ENCODE peak calls at places on chromosomes 7 and 10, in six cellular contexts. D is HT1080, R is substantia nigra, C is cerebellar cortex, G is HCEC 1CT, O is GM10248. J is an unnamed sample.

GRCh38 chr7:82345886-82346285 is 97.7 kb downstream of the CACNA2D1 start:
- DNase-seq in R (no peak), O (no peak), C (no peak), D (no peak), G (no peak), J (no peak)

GRCh38 chr7:100509213-100509612 is 25.5 kb downstream of the NYAP1 start:
- DNase-seq in G (no peak), D (peak), C (peak), R (no peak), O (no peak), J (no peak)

GRCh38 chr10:10330481-10330880 is 687.2 kb upstream of the CELF2 start:
- DNase-seq in D (no peak), C (no peak), O (no peak), G (peak), R (no peak), J (no peak)

GRCh38 chr10:124534231-124534798 is 72.7 kb downstream of the LHPP start:
- DNase-seq in D (no peak), R (no peak), G (no peak), C (peak), O (no peak), J (no peak)

GRCh38 chr10:3652886-3653285 is 132.1 kb downstream of the KLF6 start:
- DNase-seq in G (no peak), O (no peak), D (peak), R (no peak), C (no peak), J (no peak)

GRCh38 chr10:3064423-3064822 is 2.9 kb upstream of the PFKP start:
- DNase-seq in R (no peak), D (no peak), O (no peak), C (no peak), G (no peak), J (no peak)

GRCh38 chr10:73073627-73074026 is 23.0 kb downstream of the P4HA1 start:
- DNase-seq in D (no peak), G (no peak), O (no peak), R (no peak), C (no peak), J (no peak)

GRCh38 chr10:46317889-46318288 is 31.1 kb downstream of the ANTXRL start:
- DNase-seq in O (no peak), G (no peak), D (no peak), C (no peak), R (no peak), J (no peak)

GRCh38 chr7:66575398-66575797 is 53.3 kb upstream of the KCTD7 start:
- DNase-seq in O (no peak), G (no peak), C (no peak), R (no peak), D (no peak), J (no peak)

GRCh38 chr7:127035203-127035849 is 217.4 kb downstream of the GRM8 start:
- DNase-seq in O (no peak), C (no peak), D (peak), R (no peak), G (no peak), J (no peak)

GRCh38 chr7:134619627-134620331 is 26.9 kb upstream of the BPGM start:
- DNase-seq in C (no peak), G (peak), D (peak), R (no peak), O (no peak), J (no peak)

GRCh38 chr7:106111671-106112117 is 418 bp downstream of the SYPL1 start:
- DNase-seq in O (peak), C (no peak), D (no peak), R (peak), G (no peak), J (no peak)

GRCh38 chr7:25095516-25096345 is 29.3 kb downstream of the CYCS start:
- DNase-seq in G (no peak), R (no peak), O (no peak), D (no peak), C (no peak), J (no peak)

GRCh38 chr7:16338065-16338464 is 83.3 kb downstream of the CRPPA start:
- DNase-seq in G (no peak), D (no peak), C (no peak), R (no peak), O (no peak), J (no peak)

GRCh38 chr10:121800831-121801230 is 127.0 kb downstream of the ATE1 start:
- DNase-seq in C (no peak), O (no peak), D (no peak), G (no peak), R (no peak), J (no peak)

GRCh38 chr7:11648980-11649379 is 183.0 kb downstream of the THSD7A start:
- DNase-seq in C (no peak), R (no peak), O (no peak), D (peak), G (peak), J (no peak)

GRCh38 chr7:135321556-135321955 is 87.9 kb downstream of the STRA8 start:
- DNase-seq in R (no peak), D (peak), O (no peak), G (peak), C (no peak), J (no peak)

GRCh38 chr7:80392229-80393169 is 119.4 kb downstream of the GNAT3 start:
- DNase-seq in R (no peak), G (peak), O (no peak), D (peak), C (peak), J (no peak)

GRCh38 chr10:58275261-58275660 is 6.3 kb downstream of the CISD1 start:
- DNase-seq in D (no peak), G (no peak), C (no peak), R (no peak), O (no peak), J (no peak)

GRCh38 chr7:5827755-5828154 is 46.3 kb upstream of the RNF216 start:
- DNase-seq in G (peak), O (peak), D (no peak), C (peak), R (no peak), J (peak)

GRCh38 chr7:29207469-29207868 is 12.9 kb downstream of the CHN2 start:
- DNase-seq in G (no peak), D (peak), C (no peak), R (no peak), O (no peak), J (no peak)

GRCh38 chr10:53765311-53765710 is 992.7 kb upstream of the MBL2 start:
- DNase-seq in G (no peak), D (peak), C (no peak), R (no peak), O (no peak), J (no peak)

GRCh38 chr7:129375221-129375938 is 58.9 kb upstream of the STRIP2 start:
- DNase-seq in O (no peak), R (no peak), D (no peak), C (peak), G (no peak), J (no peak)

GRCh38 chr7:80145780-80146422 is 11.3 kb downstream of the GNAI1 start:
- DNase-seq in O (no peak), D (peak), R (no peak), C (no peak), G (peak), J (no peak)

GRCh38 chr7:136036336-136036735 is 59.2 kb upstream of the MTPN start:
- DNase-seq in G (no peak), D (no peak), O (no peak), R (no peak), C (no peak), J (no peak)

GRCh38 chr10:71391701-71392100 is 5.0 kb upstream of the CDH23 start:
- DNase-seq in D (no peak), G (no peak), C (peak), O (no peak), R (no peak), J (no peak)

GRCh38 chr7:57867884-57868701 is 418.1 kb downstream of the ZNF716 start:
- DNase-seq in D (peak), C (peak), O (no peak), R (no peak), G (no peak), J (no peak)

GRCh38 chr10:86325158-86325557 is 41.4 kb downstream of the GRID1 start:
- DNase-seq in R (no peak), G (no peak), O (no peak), D (no peak), C (no peak), J (no peak)

GRCh38 chr7:97001656-97002554 is 3.4 kb upstream of the DLX6 start:
- DNase-seq in C (no peak), D (no peak), O (no peak), G (no peak), R (no peak), J (no peak)

GRCh38 chr10:3330687-3331086 is 158.1 kb upstream of the PITRM1 start:
- DNase-seq in R (no peak), C (no peak), O (peak), D (peak), G (no peak), J (no peak)

GRCh38 chr10:24251547-24251946 is 42.6 kb downstream of the KIAA1217 start:
- DNase-seq in G (no peak), D (no peak), C (no peak), R (no peak), O (no peak), J (no peak)

GRCh38 chr10:73625004-73625883 is 16.0 kb downstream of the MYOZ1 start:
- DNase-seq in R (peak), O (peak), C (peak), G (peak), D (peak), J (no peak)

GRCh38 chr10:49784631-49785030 is 22.5 kb upstream of the OGDHL start:
- DNase-seq in G (no peak), C (no peak), O (no peak), R (no peak), D (no peak), J (no peak)

GRCh38 chr10:70807566-70807965 is 8.2 kb upstream of the SGPL1 start:
- DNase-seq in G (no peak), R (no peak), C (no peak), O (no peak), D (no peak), J (no peak)

GRCh38 chr10:11773777-11774441 is 31.7 kb downstream of the ECHDC3 start:
- DNase-seq in D (no peak), C (no peak), G (no peak), R (no peak), O (no peak), J (no peak)

J was measured in central memory CD8-positive, alpha-beta T cell.